ENCODE peak calls at places on chromosomes 11 and 22, in nine cellular contexts. One of them, this sample, is unnamed.

GRCh38 chr11:62732830-62733229 is 4.5 kb downstream of the TTC9C start:
- DNase-seq in H1: no peak
- DNase-seq in thyroid gland: no peak
- DNase-seq in uterus: no peak
- DNase-seq in spleen: no peak
- DNase-seq in lower leg skin: no peak
- DNase-seq in IMR-90: peak
- DNase-seq in stomach: no peak
- DNase-seq in suprapubic skin: no peak
- DNase-seq in this sample: no peak

GRCh38 chr11:34181254-34181653 is 75.8 kb downstream of the NAT10 start:
- DNase-seq in thyroid gland: no peak
- DNase-seq in suprapubic skin: no peak
- DNase-seq in stomach: no peak
- DNase-seq in IMR-90: no peak
- DNase-seq in spleen: no peak
- DNase-seq in uterus: no peak
- DNase-seq in lower leg skin: no peak
- DNase-seq in H1: no peak
- DNase-seq in this sample: no peak

GRCh38 chr11:119520400-119520799 is 97.4 kb upstream of the THY1 start:
- DNase-seq in uterus: no peak
- DNase-seq in IMR-90: no peak
- DNase-seq in thyroid gland: no peak
- DNase-seq in lower leg skin: no peak
- DNase-seq in stomach: no peak
- DNase-seq in suprapubic skin: no peak
- DNase-seq in H1: no peak
- DNase-seq in spleen: peak
- DNase-seq in this sample: no peak

GRCh38 chr11:128568166-128568778 is 19.1 kb downstream of the ETS1 start:
- DNase-seq in IMR-90: no peak
- DNase-seq in lower leg skin: no peak
- DNase-seq in uterus: no peak
- DNase-seq in thyroid gland: no peak
- DNase-seq in spleen: peak
- DNase-seq in H1: no peak
- DNase-seq in stomach: no peak
- DNase-seq in suprapubic skin: no peak
- DNase-seq in this sample: no peak

GRCh38 chr22:27299181-27300085 is 502.1 kb downstream of the MN1 start:
- DNase-seq in suprapubic skin: no peak
- DNase-seq in lower leg skin: no peak
- DNase-seq in spleen: no peak
- DNase-seq in H1: no peak
- DNase-seq in IMR-90: no peak
- DNase-seq in thyroid gland: no peak
- DNase-seq in uterus: peak
- DNase-seq in stomach: no peak
- DNase-seq in this sample: no peak

GRCh38 chr11:12205330-12205729 is 94.9 kb downstream of the MICAL2 start:
- DNase-seq in spleen: no peak
- DNase-seq in suprapubic skin: no peak
- DNase-seq in IMR-90: peak
- DNase-seq in stomach: no peak
- DNase-seq in uterus: no peak
- DNase-seq in thyroid gland: no peak
- DNase-seq in lower leg skin: no peak
- DNase-seq in H1: no peak
- DNase-seq in this sample: no peak

GRCh38 chr11:113663567-113663966 is 42.5 kb downstream of the TMPRSS5 start:
- DNase-seq in stomach: no peak
- DNase-seq in IMR-90: no peak
- DNase-seq in suprapubic skin: no peak
- DNase-seq in thyroid gland: no peak
- DNase-seq in lower leg skin: no peak
- DNase-seq in spleen: no peak
- DNase-seq in H1: no peak
- DNase-seq in uterus: no peak
- DNase-seq in this sample: no peak

GRCh38 chr11:77073328-77074001 is 6.7 kb downstream of the CAPN5 start:
- DNase-seq in thyroid gland: peak
- DNase-seq in lower leg skin: peak
- DNase-seq in IMR-90: peak
- DNase-seq in H1: no peak
- DNase-seq in stomach: peak
- DNase-seq in suprapubic skin: peak
- DNase-seq in uterus: peak
- DNase-seq in spleen: peak
- DNase-seq in this sample: peak

GRCh38 chr11:73760066-73760679 is 701 bp downstream of the RAB6A start:
- DNase-seq in uterus: peak
- DNase-seq in H1: no peak
- DNase-seq in stomach: peak
- DNase-seq in IMR-90: peak
- DNase-seq in spleen: no peak
- DNase-seq in lower leg skin: peak
- DNase-seq in thyroid gland: peak
- DNase-seq in suprapubic skin: peak
- DNase-seq in this sample: no peak

GRCh38 chr11:34331329-34331728 is 26.5 kb downstream of the ABTB2 start:
- DNase-seq in spleen: no peak
- DNase-seq in suprapubic skin: no peak
- DNase-seq in lower leg skin: no peak
- DNase-seq in H1: no peak
- DNase-seq in thyroid gland: no peak
- DNase-seq in uterus: no peak
- DNase-seq in stomach: no peak
- DNase-seq in IMR-90: peak
- DNase-seq in this sample: no peak

DNA sequence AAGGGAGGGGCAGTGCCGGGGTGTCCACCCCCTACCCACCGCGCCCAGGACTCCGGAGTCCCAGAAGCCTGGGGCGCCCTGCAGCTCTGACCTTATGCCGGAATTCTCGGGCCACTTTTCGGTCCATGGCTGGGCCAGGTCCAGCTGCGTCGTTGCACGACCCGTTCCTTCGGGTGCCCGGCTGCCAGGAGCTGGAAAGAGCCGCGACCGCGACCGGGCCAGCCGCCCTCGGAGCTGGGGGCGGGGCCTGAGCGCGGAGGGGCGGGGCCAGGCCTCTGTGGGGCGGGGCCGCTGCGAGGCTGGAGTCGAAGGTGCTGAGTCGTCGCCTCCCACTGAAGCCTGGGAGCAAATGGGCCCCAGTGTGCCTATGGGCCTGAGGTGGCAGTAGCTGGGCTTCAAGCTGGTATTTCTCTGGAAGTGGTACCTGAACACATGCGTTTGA is at the start of gene USH1C:
- DNase-seq in IMR-90: no peak
- DNase-seq in lower leg skin: no peak
- DNase-seq in H1: no peak
- DNase-seq in uterus: no peak
- DNase-seq in spleen: peak
- DNase-seq in stomach: peak
- DNase-seq in suprapubic skin: no peak
- DNase-seq in thyroid gland: peak
- DNase-seq in this sample: peak
- TF ChIP-seq POLR2A in IMR-90: no peak
- TF ChIP-seq POLR2A in lower leg skin: no peak
- TF ChIP-seq POLR2A in H1: no peak
- TF ChIP-seq POLR2A in uterus: no peak
- TF ChIP-seq POLR2A in spleen: no peak
- TF ChIP-seq POLR2A in stomach: no peak
- TF ChIP-seq POLR2A in suprapubic skin: no peak
- TF ChIP-seq POLR2A in thyroid gland: no peak
- TF ChIP-seq POLR2A in this sample: no peak

GRCh38 chr11:64892411-64892831 is 14.0 kb upstream of the EHD1 start:
- DNase-seq in thyroid gland: no peak
- DNase-seq in lower leg skin: no peak
- DNase-seq in stomach: no peak
- DNase-seq in H1: no peak
- DNase-seq in spleen: no peak
- DNase-seq in uterus: no peak
- DNase-seq in suprapubic skin: no peak
- DNase-seq in IMR-90: no peak
- DNase-seq in this sample: no peak

GRCh38 chr11:64894070-64894811 is 15.8 kb upstream of the EHD1 start:
- DNase-seq in stomach: peak
- DNase-seq in lower leg skin: peak
- DNase-seq in thyroid gland: peak
- DNase-seq in spleen: peak
- DNase-seq in H1: peak
- DNase-seq in IMR-90: peak
- DNase-seq in uterus: peak
- DNase-seq in suprapubic skin: peak
- DNase-seq in this sample: no peak

GRCh38 chr11:64894812-64895452 is 16.5 kb upstream of the EHD1 start:
- DNase-seq in spleen: no peak
- DNase-seq in uterus: no peak
- DNase-seq in IMR-90: no peak
- DNase-seq in lower leg skin: no peak
- DNase-seq in stomach: no peak
- DNase-seq in H1: no peak
- DNase-seq in suprapubic skin: no peak
- DNase-seq in thyroid gland: no peak
- DNase-seq in this sample: no peak

GRCh38 chr11:64892838-64893193 is 14.4 kb upstream of the EHD1 start:
- DNase-seq in thyroid gland: no peak
- DNase-seq in spleen: no peak
- DNase-seq in suprapubic skin: no peak
- DNase-seq in IMR-90: no peak
- DNase-seq in uterus: no peak
- DNase-seq in lower leg skin: no peak
- DNase-seq in H1: no peak
- DNase-seq in stomach: no peak
- DNase-seq in this sample: no peak

DNA sequence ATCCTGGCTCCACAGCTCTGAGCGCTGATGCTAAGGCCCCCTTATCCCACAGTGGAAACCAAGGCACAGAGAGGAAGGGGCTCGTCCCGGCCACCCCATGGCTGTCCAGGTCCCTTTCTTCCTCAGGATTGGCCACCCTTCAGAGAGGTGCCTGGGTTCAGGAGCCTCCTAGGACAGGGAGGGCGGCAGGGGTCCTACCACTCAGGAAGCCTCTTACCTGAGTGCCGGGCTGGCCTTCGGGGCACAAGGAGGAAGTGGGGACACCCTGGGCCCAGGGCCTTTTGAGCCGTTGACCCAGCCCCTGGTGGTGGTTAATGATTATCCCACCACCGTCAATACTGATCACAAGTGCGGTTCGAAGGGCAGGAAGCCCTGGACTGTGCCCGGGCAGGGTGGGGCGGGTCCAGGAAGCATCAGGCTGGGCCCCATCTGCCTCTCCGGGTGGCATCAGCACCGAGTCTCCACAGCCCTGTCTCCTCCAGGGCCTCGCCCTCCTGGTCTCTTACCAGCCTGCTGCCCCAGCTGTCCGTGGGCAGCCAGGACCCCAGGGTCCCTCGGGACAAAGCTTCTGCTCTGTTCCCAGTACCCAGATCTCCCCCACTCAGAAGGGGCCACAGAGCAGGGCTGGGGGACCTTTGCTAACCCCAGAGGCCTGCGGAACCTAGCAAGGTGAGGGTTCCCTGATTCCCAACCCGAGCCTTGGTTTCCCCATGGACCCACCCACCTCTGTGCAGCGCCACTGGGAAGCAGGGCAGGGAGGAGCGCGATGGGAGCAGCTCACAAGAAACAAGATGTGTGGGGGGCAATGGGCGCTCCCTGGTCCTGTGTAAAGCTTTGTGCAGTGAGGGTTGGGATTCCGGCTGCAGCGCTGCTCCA is 15.0 kb upstream of the EHD1 start:
- DNase-seq in uterus: no peak
- DNase-seq in IMR-90: no peak
- DNase-seq in suprapubic skin: no peak
- DNase-seq in stomach: peak
- DNase-seq in spleen: no peak
- DNase-seq in lower leg skin: no peak
- DNase-seq in H1: no peak
- DNase-seq in thyroid gland: no peak
- DNase-seq in this sample: no peak
- TF ChIP-seq POLR2A in uterus: no peak
- TF ChIP-seq POLR2A in IMR-90: no peak
- TF ChIP-seq POLR2A in suprapubic skin: no peak
- TF ChIP-seq POLR2A in stomach: no peak
- TF ChIP-seq POLR2A in spleen: no peak
- TF ChIP-seq POLR2A in lower leg skin: no peak
- TF ChIP-seq POLR2A in H1: no peak
- TF ChIP-seq POLR2A in thyroid gland: no peak
- TF ChIP-seq POLR2A in this sample: no peak

DNA sequence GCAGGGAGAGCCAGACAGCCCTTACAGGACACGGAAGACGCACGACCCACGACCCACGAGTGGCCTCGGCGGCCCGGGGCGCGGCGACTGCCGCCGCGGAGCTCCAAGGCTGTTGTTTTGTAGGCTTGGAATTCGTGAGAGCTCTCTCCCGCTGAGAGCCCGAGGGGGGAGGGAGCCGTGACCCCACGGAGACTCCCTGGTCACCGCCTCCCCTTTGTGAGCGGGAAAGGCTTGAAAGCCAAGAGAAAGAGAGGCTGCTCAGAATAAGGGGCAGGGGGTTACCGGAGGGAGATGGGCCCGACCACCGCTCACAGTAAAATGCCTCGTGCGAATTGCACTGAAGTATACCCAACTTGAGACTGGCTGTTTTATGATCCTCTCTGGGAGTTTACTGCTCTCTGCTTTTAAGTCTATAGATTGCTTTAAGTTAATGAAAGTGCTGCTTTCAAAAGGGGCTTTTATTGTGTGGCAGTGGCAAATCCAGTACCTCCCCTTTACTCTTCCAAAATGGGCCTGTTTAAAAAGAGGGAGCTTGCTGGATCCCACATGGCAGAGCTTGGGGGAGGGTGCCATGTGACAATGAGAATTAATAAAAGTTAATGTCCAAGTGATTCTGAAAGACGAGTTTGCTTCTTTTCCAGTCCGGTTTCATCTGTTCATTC is 2.9 kb downstream of the PKNOX2 start:
- DNase-seq in uterus: peak
- DNase-seq in thyroid gland: peak
- DNase-seq in spleen: peak
- DNase-seq in H1: no peak
- DNase-seq in lower leg skin: no peak
- DNase-seq in suprapubic skin: no peak
- DNase-seq in IMR-90: peak
- DNase-seq in stomach: no peak
- DNase-seq in this sample: no peak
- TF ChIP-seq POLR2A in uterus: peak
- TF ChIP-seq POLR2A in thyroid gland: peak
- TF ChIP-seq POLR2A in spleen: no peak
- TF ChIP-seq POLR2A in H1: no peak
- TF ChIP-seq POLR2A in lower leg skin: no peak
- TF ChIP-seq POLR2A in suprapubic skin: no peak
- TF ChIP-seq POLR2A in IMR-90: peak
- TF ChIP-seq POLR2A in stomach: no peak
- TF ChIP-seq POLR2A in this sample: no peak

DNA sequence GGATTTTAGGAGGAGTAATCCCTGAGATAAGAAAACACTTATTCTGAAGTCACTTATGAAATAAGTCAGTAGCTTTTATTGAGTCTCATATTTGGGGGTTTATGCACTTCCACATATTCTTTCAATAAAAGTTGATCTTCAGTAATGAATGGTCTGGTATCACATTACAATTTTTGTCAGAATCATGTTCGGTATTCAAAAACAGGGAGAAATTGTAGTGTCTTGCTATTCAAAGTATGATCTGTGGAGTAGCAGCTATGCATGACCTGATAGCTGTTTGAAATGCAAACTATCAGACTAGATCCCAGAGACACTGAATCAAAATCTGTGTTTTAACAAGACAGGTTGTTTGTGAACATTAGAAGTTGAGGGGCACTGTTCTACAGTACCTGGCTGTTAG is 857.6 kb downstream of the METTL15 start:
- DNase-seq in uterus: no peak
- DNase-seq in lower leg skin: no peak
- DNase-seq in IMR-90: no peak
- DNase-seq in H1: no peak
- DNase-seq in suprapubic skin: no peak
- DNase-seq in stomach: no peak
- DNase-seq in thyroid gland: no peak
- DNase-seq in spleen: no peak
- DNase-seq in this sample: no peak
- TF ChIP-seq POLR2A in uterus: no peak
- TF ChIP-seq POLR2A in lower leg skin: no peak
- TF ChIP-seq POLR2A in IMR-90: no peak
- TF ChIP-seq POLR2A in H1: no peak
- TF ChIP-seq POLR2A in suprapubic skin: no peak
- TF ChIP-seq POLR2A in stomach: no peak
- TF ChIP-seq POLR2A in thyroid gland: no peak
- TF ChIP-seq POLR2A in spleen: no peak
- TF ChIP-seq POLR2A in this sample: no peak